ENCODE peak calls at places on chromosome 20, in six cellular contexts. C is NB4; A is breast epithelium; H is astrocyte of the spinal cord; B is spleen; N is activated CD8-positive, alpha-beta T cell treated with anti-CD3 and anti-CD28 coated beads for 36 hours. G is an unnamed sample.

GRCh38 chr20:60013296-60014142 is 55.3 kb downstream of the CDH26 start:
- DNase-seq in N (no peak), C (no peak), H (no peak), B (no peak), A (no peak), G (no peak)

GRCh38 chr20:2680046-2680445 is 12.5 kb upstream of the EBF4 start:
- DNase-seq in B (no peak), A (no peak), C (peak; percentile 65), H (no peak), N (no peak), G (no peak)

GRCh38 chr20:39397646-39398045 is 435.5 kb downstream of the DHX35 start:
- DNase-seq in B (no peak), H (no peak), C (no peak), N (no peak), A (no peak), G (no peak)

GRCh38 chr20:32651537-32651936 is 22.2 kb downstream of the C20orf203 start:
- DNase-seq in A (no peak), B (no peak), H (no peak), N (no peak), C (peak; percentile 59), G (no peak)

GRCh38 chr20:3658708-3659491 is 4.3 kb downstream of the GFRA4 start:
- DNase-seq in B (peak; percentile 39), N (peak; percentile 64), H (no peak), C (peak; percentile 34), A (no peak), G (no peak)

GRCh38 chr20:58614984-58615760 is 35.9 kb upstream of the STX16 start:
- DNase-seq in H (no peak), B (peak; percentile 58), A (peak; percentile 46), N (no peak), C (no peak), G (no peak)

GRCh38 chr20:37294262-37294981 is 5.0 kb downstream of the MANBAL start:
- DNase-seq in B (no peak), H (no peak), A (no peak), N (no peak), C (peak; percentile 34), G (no peak)

GRCh38 chr20:11329271-11329670 is 588.4 kb upstream of the BTBD3 start:
- DNase-seq in B (no peak), N (no peak), A (no peak), C (no peak), H (no peak), G (no peak)

GRCh38 chr20:11569163-11569562 is 348.5 kb upstream of the BTBD3 start:
- DNase-seq in C (no peak), A (no peak), B (no peak), H (no peak), N (no peak), G (no peak)

GRCh38 chr20:35718972-35719635 is 19.9 kb downstream of the ROMO1 start:
- DNase-seq in A (no peak), H (no peak), B (no peak), C (no peak), N (no peak), G (no peak)

GRCh38 chr20:57473246-57474042 is 51.5 kb downstream of the CTCFL start:
- DNase-seq in N (peak; percentile 71), C (peak; percentile 99), B (peak; percentile 91), A (no peak), H (peak; percentile 14), G (peak; percentile 23)
- TF ChIP-seq CTCF in N (no peak), C (peak; percentile 39), B (no peak), A (no peak), H (peak; percentile 11), G (peak; percentile 18)

GRCh38 chr20:54549523-54550326 is 74.3 kb downstream of the DOK5 start:
- DNase-seq in C (no peak), B (no peak), H (no peak), N (no peak), A (no peak), G (no peak)

GRCh38 chr20:54550776-54551396 is 75.5 kb downstream of the DOK5 start:
- DNase-seq in B (no peak), C (no peak), A (no peak), H (peak; percentile 18), N (no peak), G (no peak)

GRCh38 chr20:54543369-54543768 is 68.0 kb downstream of the DOK5 start:
- DNase-seq in N (no peak), C (no peak), A (no peak), H (no peak), B (no peak), G (no peak)

GRCh38 chr20:54545959-54546358 is 70.6 kb downstream of the DOK5 start:
- DNase-seq in C (no peak), H (no peak), B (no peak), N (no peak), A (no peak), G (peak; percentile 76)
- TF ChIP-seq CTCF in C (no peak), H (no peak), B (no peak), N (no peak), A (no peak), G (no peak)

GRCh38 chr20:310645-311044 is 13.3 kb downstream of the ZCCHC3 start:
- DNase-seq in A (no peak), N (no peak), C (no peak), B (no peak), H (no peak), G (no peak)
- TF ChIP-seq CTCF in A (no peak), N (no peak), C (no peak), B (no peak), H (no peak), G (no peak)

GRCh38 chr20:48983423-48984400 is 62.2 kb downstream of the ARFGEF2 start:
- DNase-seq in B (no peak), A (no peak), C (no peak), N (no peak), H (peak; percentile 87), G (peak; percentile 65)
- TF ChIP-seq CTCF in B (no peak), A (no peak), C (no peak), N (no peak), H (no peak), G (no peak)

G was measured in astrocyte of the cerebellum.